ENCODE peak calls at places on chromosomes 4 and X, in five cellular contexts. One of them, this sample, is unnamed.

GRCh38 chr4:150280081-150280950 is 202.1 kb downstream of the DCLK2 start:
- DNase-seq in AG08396: peak; percentile 50
- DNase-seq in SHP77 treated with DMSO at 0.1 percent for 48 hours: no peak
- DNase-seq in cerebellum: no peak
- DNase-seq in amniotic stem cell: peak; percentile 68
- DNase-seq in this sample: no peak

GRCh38 chrX:153059191-153060094 is 3.2 kb downstream of the PNMA3 start:
- DNase-seq in amniotic stem cell: no peak
- DNase-seq in AG08396: no peak
- DNase-seq in cerebellum: no peak
- DNase-seq in SHP77 treated with DMSO at 0.1 percent for 48 hours: no peak
- DNase-seq in this sample: no peak

GRCh38 chr4:56692576-56692975 is 11.5 kb upstream of the HOPX start:
- DNase-seq in AG08396: no peak
- DNase-seq in cerebellum: no peak
- DNase-seq in amniotic stem cell: no peak
- DNase-seq in SHP77 treated with DMSO at 0.1 percent for 48 hours: no peak
- DNase-seq in this sample: no peak

GRCh38 chr4:78543424-78544238 is 7.9 kb upstream of the ANXA3 start:
- DNase-seq in cerebellum: no peak
- DNase-seq in AG08396: no peak
- DNase-seq in SHP77 treated with DMSO at 0.1 percent for 48 hours: no peak
- DNase-seq in amniotic stem cell: no peak
- DNase-seq in this sample: no peak

GRCh38 chr4:104494822-104495559 is at the start of gene CXXC4:
- DNase-seq in SHP77 treated with DMSO at 0.1 percent for 48 hours: peak; percentile 74
- DNase-seq in amniotic stem cell: peak; percentile 2
- DNase-seq in AG08396: peak; percentile 37
- DNase-seq in cerebellum: peak; percentile 51
- DNase-seq in this sample: peak; percentile 86

GRCh38 chr4:54318904-54319303 is 89.8 kb downstream of the PDGFRA start:
- DNase-seq in cerebellum: no peak
- DNase-seq in SHP77 treated with DMSO at 0.1 percent for 48 hours: peak; percentile 26
- DNase-seq in amniotic stem cell: peak; percentile 0
- DNase-seq in AG08396: peak; percentile 71
- DNase-seq in this sample: peak; percentile 3

GRCh38 chr4:54897590-54897989 is 227.8 kb downstream of the KDR start:
- DNase-seq in AG08396: no peak
- DNase-seq in SHP77 treated with DMSO at 0.1 percent for 48 hours: no peak
- DNase-seq in cerebellum: no peak
- DNase-seq in amniotic stem cell: no peak
- DNase-seq in this sample: no peak

GRCh38 chrX:72274526-72274925 is 2.5 kb downstream of the RPS4X start:
- DNase-seq in amniotic stem cell: no peak
- DNase-seq in AG08396: no peak
- DNase-seq in SHP77 treated with DMSO at 0.1 percent for 48 hours: no peak
- DNase-seq in cerebellum: no peak
- DNase-seq in this sample: no peak

GRCh38 chr4:56575820-56576429 is 70.3 kb downstream of the ARL9 start:
- DNase-seq in SHP77 treated with DMSO at 0.1 percent for 48 hours: peak; percentile 3
- DNase-seq in AG08396: peak; percentile 46
- DNase-seq in amniotic stem cell: peak; percentile 7
- DNase-seq in cerebellum: peak; percentile 3
- DNase-seq in this sample: peak; percentile 14

GRCh38 chr4:116027311-116027710 is 913.9 kb upstream of the NDST4 start:
- DNase-seq in AG08396: no peak
- DNase-seq in SHP77 treated with DMSO at 0.1 percent for 48 hours: no peak
- DNase-seq in amniotic stem cell: no peak
- DNase-seq in cerebellum: no peak
- DNase-seq in this sample: no peak

GRCh38 chrX:53056292-53056691 is 7.7 kb downstream of the GPR173 start:
- DNase-seq in SHP77 treated with DMSO at 0.1 percent for 48 hours: no peak
- DNase-seq in cerebellum: no peak
- DNase-seq in amniotic stem cell: no peak
- DNase-seq in AG08396: no peak
- DNase-seq in this sample: no peak

GRCh38 chrX:118780509-118780908 is 43.1 kb upstream of the ZCCHC12 start:
- DNase-seq in AG08396: no peak
- DNase-seq in cerebellum: no peak
- DNase-seq in SHP77 treated with DMSO at 0.1 percent for 48 hours: no peak
- DNase-seq in amniotic stem cell: no peak
- DNase-seq in this sample: no peak

GRCh38 chr4:89836031-89836777 is 757 bp downstream of the SNCA start:
- DNase-seq in amniotic stem cell: no peak
- DNase-seq in cerebellum: peak; percentile 52
- DNase-seq in AG08396: peak; percentile 4
- DNase-seq in SHP77 treated with DMSO at 0.1 percent for 48 hours: no peak
- DNase-seq in this sample: peak; percentile 36

GRCh38 chrX:37824491-37825224 is 22.7 kb downstream of the DYNLT3 start:
- DNase-seq in cerebellum: no peak
- DNase-seq in AG08396: no peak
- DNase-seq in SHP77 treated with DMSO at 0.1 percent for 48 hours: no peak
- DNase-seq in amniotic stem cell: no peak
- DNase-seq in this sample: no peak

GRCh38 chr4:168092176-168092712 is at the start of gene ANXA10:
- DNase-seq in AG08396: no peak
- DNase-seq in cerebellum: no peak
- DNase-seq in SHP77 treated with DMSO at 0.1 percent for 48 hours: no peak
- DNase-seq in amniotic stem cell: no peak
- DNase-seq in this sample: no peak

GRCh38 chr4:89022426-89023128 is 34.4 kb downstream of the FAM13A start:
- DNase-seq in SHP77 treated with DMSO at 0.1 percent for 48 hours: no peak
- DNase-seq in cerebellum: no peak
- DNase-seq in AG08396: no peak
- DNase-seq in amniotic stem cell: no peak
- DNase-seq in this sample: no peak

GRCh38 chrX:10199212-10199611 is 42.4 kb downstream of the CLCN4 start:
- DNase-seq in AG08396: no peak
- DNase-seq in cerebellum: no peak
- DNase-seq in SHP77 treated with DMSO at 0.1 percent for 48 hours: no peak
- DNase-seq in amniotic stem cell: no peak
- DNase-seq in this sample: no peak

GRCh38 chr4:68655764-68656444 is 14.5 kb downstream of the UGT2B15 start:
- DNase-seq in SHP77 treated with DMSO at 0.1 percent for 48 hours: no peak
- DNase-seq in amniotic stem cell: no peak
- DNase-seq in AG08396: no peak
- DNase-seq in cerebellum: no peak
- DNase-seq in this sample: no peak

GRCh38 chr4:83320548-83320947 is 14.1 kb downstream of the HPSE start:
- DNase-seq in SHP77 treated with DMSO at 0.1 percent for 48 hours: no peak
- DNase-seq in cerebellum: no peak
- DNase-seq in amniotic stem cell: no peak
- DNase-seq in AG08396: peak; percentile 48
- DNase-seq in this sample: peak; percentile 41